ENCODE peak calls at places on chromosomes 7 and 10, in seven cellular contexts. One of them, this sample, is unnamed.
A peak's percentile ranks its signal among the peaks of the same experiment; 100 is the strongest.

GRCh38 chr7:19122018-19122588 is 4.7 kb upstream of the TWIST1 start:
- DNase-seq in HepG2: no peak
- DNase-seq in K562: no peak
- DNase-seq in H1: no peak
- DNase-seq in GM12878: no peak
- DNase-seq in IMR-90: peak; percentile 72
- DNase-seq in HCT116: peak; percentile 37
- DNase-seq in this sample: peak; percentile 47

GRCh38 chr7:100171840-100172239 is 3.4 kb upstream of the GAL3ST4 start:
- DNase-seq in K562: peak; percentile 17
- DNase-seq in H1: no peak
- DNase-seq in GM12878: no peak
- DNase-seq in IMR-90: no peak
- DNase-seq in HCT116: no peak
- DNase-seq in HepG2: no peak
- DNase-seq in this sample: no peak

GRCh38 chr10:71156436-71156835 is 55.9 kb upstream of the UNC5B start:
- DNase-seq in IMR-90: no peak
- DNase-seq in GM12878: no peak
- DNase-seq in H1: no peak
- DNase-seq in HepG2: no peak
- DNase-seq in K562: no peak
- DNase-seq in HCT116: no peak
- DNase-seq in this sample: no peak

GRCh38 chr7:127996253-127997071 is 34.8 kb downstream of the LRRC4 start:
- DNase-seq in IMR-90: no peak
- DNase-seq in GM12878: no peak
- DNase-seq in HepG2: no peak
- DNase-seq in K562: peak; percentile 68
- DNase-seq in H1: no peak
- DNase-seq in HCT116: no peak
- DNase-seq in this sample: no peak

GRCh38 chr7:151272410-151272809 is 23.9 kb upstream of the SMARCD3 start:
- DNase-seq in K562: no peak
- DNase-seq in GM12878: no peak
- DNase-seq in IMR-90: no peak
- DNase-seq in HepG2: no peak
- DNase-seq in H1: no peak
- DNase-seq in HCT116: no peak
- DNase-seq in this sample: no peak

GRCh38 chr7:100585511-100586265 is at the start of gene LRCH4:
- DNase-seq in HepG2: no peak
- DNase-seq in K562: peak; percentile 100
- DNase-seq in HCT116: no peak
- DNase-seq in GM12878: no peak
- DNase-seq in H1: no peak
- DNase-seq in IMR-90: no peak
- DNase-seq in this sample: peak; percentile 42

GRCh38 chr7:135920478-135920877 is 56.7 kb downstream of the MTPN start:
- DNase-seq in K562: no peak
- DNase-seq in HCT116: no peak
- DNase-seq in H1: no peak
- DNase-seq in GM12878: no peak
- DNase-seq in HepG2: no peak
- DNase-seq in IMR-90: no peak
- DNase-seq in this sample: no peak

GRCh38 chr10:95742962-95743535 is 12.9 kb upstream of the ENTPD1 start:
- DNase-seq in H1: no peak
- DNase-seq in HCT116: no peak
- DNase-seq in K562: no peak
- DNase-seq in HepG2: no peak
- DNase-seq in IMR-90: no peak
- DNase-seq in GM12878: no peak
- DNase-seq in this sample: no peak

GRCh38 chr7:39810710-39811109 is 139.3 kb upstream of the CDK13 start:
- DNase-seq in GM12878: no peak
- DNase-seq in H1: no peak
- DNase-seq in HepG2: no peak
- DNase-seq in HCT116: no peak
- DNase-seq in K562: no peak
- DNase-seq in IMR-90: no peak
- DNase-seq in this sample: no peak

GRCh38 chr10:2214035-2214434 is 476.7 kb upstream of the ADARB2 start:
- DNase-seq in H1: no peak
- DNase-seq in K562: no peak
- DNase-seq in HCT116: no peak
- DNase-seq in IMR-90: no peak
- DNase-seq in GM12878: no peak
- DNase-seq in HepG2: no peak
- DNase-seq in this sample: no peak

GRCh38 chr10:986137-986825 is 2.0 kb upstream of the GTPBP4 start:
- DNase-seq in HepG2: no peak
- DNase-seq in GM12878: no peak
- DNase-seq in IMR-90: peak; percentile 79
- DNase-seq in HCT116: no peak
- DNase-seq in H1: no peak
- DNase-seq in K562: peak; percentile 36
- DNase-seq in this sample: no peak
- TF ChIP-seq CEBPB in HepG2: no peak
- TF ChIP-seq CEBPB in GM12878: no peak
- TF ChIP-seq CEBPB in IMR-90: peak; percentile 4
- TF ChIP-seq CEBPB in HCT116: no peak
- TF ChIP-seq CEBPB in H1: no peak
- TF ChIP-seq CEBPB in K562: no peak
- TF ChIP-seq CEBPB in this sample: no peak

DNA sequence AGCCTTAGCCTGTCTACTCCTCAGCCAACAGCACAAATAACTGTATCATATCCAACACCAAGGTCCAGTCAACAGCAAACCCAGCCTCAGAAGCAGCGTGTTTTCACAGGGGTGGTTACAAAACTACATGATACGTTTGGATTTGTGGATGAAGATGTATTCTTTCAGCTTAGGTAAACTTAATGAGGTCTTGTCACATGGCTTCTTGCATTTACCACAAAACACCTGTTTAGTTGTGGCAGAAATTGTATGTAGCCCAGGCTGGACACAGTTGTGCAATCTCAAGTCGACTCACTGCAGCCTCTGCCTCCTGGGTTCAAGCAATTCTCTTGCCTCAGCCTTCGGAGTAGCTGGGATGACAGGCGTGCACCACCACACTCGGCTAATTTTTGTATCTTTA is 21.4 kb downstream of the CCAR1 start:
- DNase-seq in HCT116: no peak
- DNase-seq in GM12878: no peak
- DNase-seq in HepG2: no peak
- DNase-seq in K562: no peak
- DNase-seq in H1: no peak
- DNase-seq in IMR-90: no peak
- DNase-seq in this sample: no peak
- TF ChIP-seq CEBPB in HCT116: no peak
- TF ChIP-seq CEBPB in GM12878: no peak
- TF ChIP-seq CEBPB in HepG2: no peak
- TF ChIP-seq CEBPB in K562: no peak
- TF ChIP-seq CEBPB in H1: no peak
- TF ChIP-seq CEBPB in IMR-90: no peak
- TF ChIP-seq CEBPB in this sample: no peak

DNA sequence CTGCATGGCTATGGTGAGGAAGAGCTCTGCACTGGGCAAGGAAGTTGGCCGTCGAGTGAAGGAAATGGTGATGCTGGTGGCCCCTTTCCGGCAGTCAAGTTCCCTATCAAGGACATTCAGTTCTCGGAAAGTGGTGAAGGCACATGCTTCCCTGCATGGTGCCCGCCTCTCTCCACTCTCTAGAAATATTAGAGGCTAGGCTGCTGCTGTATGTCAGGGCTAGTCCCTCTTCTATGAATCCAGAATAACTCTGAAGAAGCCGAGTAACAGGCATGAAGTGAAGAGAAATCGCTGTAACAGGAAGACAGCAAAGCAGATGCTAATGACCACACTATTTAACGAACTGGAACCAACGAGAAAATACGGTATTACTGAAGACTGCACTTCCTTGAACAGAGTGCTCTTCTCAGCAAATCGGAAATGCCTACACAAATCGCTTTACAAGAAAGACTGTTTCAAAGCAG is 5.4 kb downstream of the IDI1 start:
- DNase-seq in HepG2: no peak
- DNase-seq in HCT116: no peak
- DNase-seq in GM12878: peak; percentile 72
- DNase-seq in IMR-90: no peak
- DNase-seq in K562: no peak
- DNase-seq in H1: no peak
- DNase-seq in this sample: no peak
- TF ChIP-seq CEBPB in HepG2: no peak
- TF ChIP-seq CEBPB in HCT116: no peak
- TF ChIP-seq CEBPB in GM12878: no peak
- TF ChIP-seq CEBPB in IMR-90: no peak
- TF ChIP-seq CEBPB in K562: no peak
- TF ChIP-seq CEBPB in H1: no peak
- TF ChIP-seq CEBPB in this sample: no peak

GRCh38 chr10:86971146-86971991 is 3.1 kb downstream of the ADIRF start:
- DNase-seq in GM12878: peak; percentile 55
- DNase-seq in H1: no peak
- DNase-seq in K562: no peak
- DNase-seq in HCT116: peak; percentile 88
- DNase-seq in HepG2: no peak
- DNase-seq in IMR-90: peak; percentile 85
- DNase-seq in this sample: peak; percentile 79
- TF ChIP-seq CEBPB in GM12878: no peak
- TF ChIP-seq CEBPB in H1: no peak
- TF ChIP-seq CEBPB in K562: no peak
- TF ChIP-seq CEBPB in HCT116: no peak
- TF ChIP-seq CEBPB in HepG2: no peak
- TF ChIP-seq CEBPB in IMR-90: no peak
- TF ChIP-seq CEBPB in this sample: no peak

DNA sequence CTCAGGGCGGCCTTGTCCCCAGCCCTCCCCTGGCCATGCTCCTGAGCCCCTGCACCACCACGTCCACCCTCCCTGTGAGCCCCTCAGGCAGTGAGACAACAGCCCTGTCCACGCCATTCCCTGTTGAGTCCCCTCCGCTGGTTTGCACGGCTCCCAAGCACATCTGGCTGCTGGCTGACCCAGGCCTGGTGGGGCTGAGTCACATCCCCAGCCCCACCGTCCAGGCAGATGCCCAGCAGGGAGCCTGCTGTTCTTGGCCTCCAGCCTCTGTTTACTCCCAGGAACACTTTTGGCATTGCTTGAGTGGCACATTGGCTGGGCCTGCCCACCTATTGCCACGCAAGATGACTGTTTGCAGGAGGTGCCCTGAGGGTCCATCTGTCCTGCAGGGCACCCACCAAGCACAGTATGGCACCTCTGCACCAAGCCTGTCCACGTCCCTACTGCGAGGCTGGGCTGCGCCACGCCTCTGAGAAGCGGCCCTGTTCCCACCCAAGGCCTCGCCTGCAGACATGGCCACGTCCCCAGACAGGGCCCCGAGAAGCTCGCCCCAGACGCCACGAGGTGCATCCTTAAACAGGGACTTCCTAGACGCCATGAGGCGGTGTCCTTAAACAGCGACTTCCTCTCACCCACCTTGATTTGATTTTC is 48.4 kb upstream of the INPP5A start:
- DNase-seq in H1: no peak
- DNase-seq in HCT116: no peak
- DNase-seq in HepG2: no peak
- DNase-seq in IMR-90: peak; percentile 51
- DNase-seq in GM12878: no peak
- DNase-seq in K562: no peak
- DNase-seq in this sample: no peak
- TF ChIP-seq CEBPB in H1: no peak
- TF ChIP-seq CEBPB in HCT116: no peak
- TF ChIP-seq CEBPB in HepG2: no peak
- TF ChIP-seq CEBPB in IMR-90: no peak
- TF ChIP-seq CEBPB in GM12878: no peak
- TF ChIP-seq CEBPB in K562: no peak
- TF ChIP-seq CEBPB in this sample: no peak

GRCh38 chr10:15209827-15210509 is 41.5 kb upstream of the NMT2 start:
- DNase-seq in HepG2: peak; percentile 69
- DNase-seq in GM12878: peak; percentile 9
- DNase-seq in HCT116: peak; percentile 64
- DNase-seq in H1: peak; percentile 46
- DNase-seq in IMR-90: peak; percentile 74
- DNase-seq in K562: peak; percentile 76
- DNase-seq in this sample: peak; percentile 80

GRCh38 chr10:15213461-15213861 is 45.0 kb upstream of the NMT2 start:
- DNase-seq in GM12878: no peak
- DNase-seq in HCT116: no peak
- DNase-seq in H1: no peak
- DNase-seq in K562: no peak
- DNase-seq in IMR-90: no peak
- DNase-seq in HepG2: no peak
- DNase-seq in this sample: no peak

GRCh38 chr10:15214237-15214636 is 45.7 kb upstream of the NMT2 start:
- DNase-seq in K562: no peak
- DNase-seq in IMR-90: no peak
- DNase-seq in H1: no peak
- DNase-seq in HepG2: no peak
- DNase-seq in GM12878: no peak
- DNase-seq in HCT116: no peak
- DNase-seq in this sample: no peak

GRCh38 chr10:15210521-15210920 is 42.0 kb upstream of the NMT2 start:
- DNase-seq in HepG2: no peak
- DNase-seq in IMR-90: no peak
- DNase-seq in HCT116: no peak
- DNase-seq in GM12878: no peak
- DNase-seq in K562: no peak
- DNase-seq in H1: no peak
- DNase-seq in this sample: no peak

DNA sequence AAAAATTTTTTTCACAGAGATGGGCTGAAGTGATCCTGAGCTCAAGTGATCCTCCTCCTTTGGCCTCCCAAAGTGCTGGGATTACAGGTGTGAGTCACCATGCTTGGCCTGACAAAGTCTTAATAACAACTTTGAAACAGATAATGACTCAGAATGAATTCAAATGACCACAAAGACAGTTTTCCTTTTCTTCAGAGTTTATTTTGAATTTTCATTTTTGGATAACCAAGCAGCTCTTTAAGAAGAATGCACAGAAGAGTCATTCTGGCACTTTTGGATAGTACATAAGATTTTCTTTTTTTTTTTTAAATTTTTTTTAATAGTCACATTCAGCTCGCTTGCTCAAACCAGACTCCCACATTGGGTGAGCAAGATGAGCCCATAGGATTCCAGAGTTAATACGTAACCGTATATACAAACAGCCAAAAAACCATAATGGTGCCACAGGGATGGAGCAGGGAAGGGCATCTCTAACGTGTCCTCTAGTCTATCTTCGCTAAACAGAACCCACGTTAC is 43.0 kb upstream of the NMT2 start:
- DNase-seq in K562: no peak
- DNase-seq in HCT116: peak; percentile 60
- DNase-seq in IMR-90: peak; percentile 93
- DNase-seq in H1: no peak
- DNase-seq in HepG2: no peak
- DNase-seq in GM12878: no peak
- DNase-seq in this sample: no peak
- TF ChIP-seq CEBPB in K562: no peak
- TF ChIP-seq CEBPB in HCT116: no peak
- TF ChIP-seq CEBPB in IMR-90: peak; percentile 62
- TF ChIP-seq CEBPB in H1: no peak
- TF ChIP-seq CEBPB in HepG2: no peak
- TF ChIP-seq CEBPB in GM12878: no peak
- TF ChIP-seq CEBPB in this sample: no peak

GRCh38 chr7:130879191-130879590 is 145.2 kb upstream of the KLF14 start:
- DNase-seq in HepG2: no peak
- DNase-seq in K562: no peak
- DNase-seq in HCT116: no peak
- DNase-seq in IMR-90: peak; percentile 30
- DNase-seq in GM12878: no peak
- DNase-seq in H1: no peak
- DNase-seq in this sample: no peak
- TF ChIP-seq CEBPB in HepG2: no peak
- TF ChIP-seq CEBPB in K562: no peak
- TF ChIP-seq CEBPB in HCT116: no peak
- TF ChIP-seq CEBPB in IMR-90: no peak
- TF ChIP-seq CEBPB in GM12878: no peak
- TF ChIP-seq CEBPB in H1: no peak
- TF ChIP-seq CEBPB in this sample: no peak